ENCODE peak calls at places on chromosomes 1 and 21, in six cellular contexts. Q is OCI-LY7, P is GM23248, A is HCT116, S is neural progenitor cell, F is hepatocyte. U is an unnamed sample.
A peak's percentile ranks its signal among the peaks of the same experiment; 100 is the strongest.

GRCh38 chr1:204709021-204709420 is 23.5 kb upstream of the LRRN2 start:
- DNase-seq in P (no peak), A (no peak), Q (no peak), S (no peak), F (no peak), U (no peak)

GRCh38 chr1:88802404-88802803 is 89.0 kb downstream of the GTF2B start:
- DNase-seq in S (no peak), F (no peak), Q (no peak), A (no peak), P (no peak), U (no peak)

GRCh38 chr1:30618335-30618747 is 105.0 kb downstream of the MATN1 start:
- DNase-seq in Q (no peak), P (peak; percentile 56), S (no peak), F (peak; percentile 19), A (peak; percentile 86), U (peak; percentile 31)

GRCh38 chr1:59375321-59376220 is 78.7 kb downstream of the FGGY start:
- DNase-seq in Q (no peak), F (peak; percentile 61), P (peak; percentile 99), A (no peak), S (no peak), U (peak; percentile 95)

GRCh38 chr1:228860911-228861829 is 125.9 kb downstream of the RHOU start:
- DNase-seq in S (no peak), P (peak; percentile 92), F (peak; percentile 88), Q (no peak), A (peak; percentile 90), U (peak; percentile 92)

GRCh38 chr1:178088651-178089050 is 5.3 kb upstream of the RASAL2 start:
- DNase-seq in P (no peak), A (no peak), Q (no peak), S (no peak), F (no peak), U (no peak)

GRCh38 chr1:174023438-174023837 is 1.3 kb upstream of the RC3H1 start:
- DNase-seq in P (peak; percentile 33), Q (peak; percentile 8), S (peak; percentile 80), A (peak; percentile 50), F (peak; percentile 69), U (peak; percentile 59)

GRCh38 chr1:6183520-6183989 is 3.4 kb upstream of the CHD5 start:
- DNase-seq in Q (peak; percentile 15), A (no peak), S (no peak), F (no peak), P (peak; percentile 54), U (peak; percentile 74)

GRCh38 chr1:206939841-206940587 is 6.3 kb downstream of the PIGR start:
- DNase-seq in S (no peak), Q (no peak), A (no peak), F (no peak), P (no peak), U (no peak)

GRCh38 chr1:21956720-21957552 is 19.8 kb upstream of the HSPG2 start:
- DNase-seq in Q (peak; percentile 5), S (no peak), A (no peak), P (peak; percentile 60), F (peak; percentile 74), U (peak; percentile 88)

GRCh38 chr1:198893763-198894444 is 255.1 kb downstream of the PTPRC start:
- DNase-seq in S (no peak), F (no peak), P (no peak), A (no peak), Q (no peak), U (no peak)

GRCh38 chr1:201516511-201517127 is 9.7 kb upstream of the CSRP1 start:
- DNase-seq in F (no peak), Q (no peak), S (no peak), A (no peak), P (no peak), U (no peak)

GRCh38 chr1:44512313-44512885 is 107.3 kb downstream of the RNF220 start:
- DNase-seq in A (no peak), S (no peak), Q (no peak), F (no peak), P (no peak), U (no peak)

GRCh38 chr1:193567937-193568336 is 381.5 kb upstream of the B3GALT2 start:
- DNase-seq in S (no peak), F (no peak), A (no peak), Q (no peak), P (no peak), U (no peak)

GRCh38 chr1:170707116-170707515 is 43.2 kb downstream of the PRRX1 start:
- DNase-seq in S (no peak), Q (no peak), P (no peak), A (no peak), F (no peak), U (no peak)

GRCh38 chr1:20343149-20343936 is 52.7 kb downstream of the VWA5B1 start:
- DNase-seq in P (no peak), A (no peak), Q (peak; percentile 95), S (peak; percentile 89), F (peak; percentile 69), U (no peak)

DNA sequence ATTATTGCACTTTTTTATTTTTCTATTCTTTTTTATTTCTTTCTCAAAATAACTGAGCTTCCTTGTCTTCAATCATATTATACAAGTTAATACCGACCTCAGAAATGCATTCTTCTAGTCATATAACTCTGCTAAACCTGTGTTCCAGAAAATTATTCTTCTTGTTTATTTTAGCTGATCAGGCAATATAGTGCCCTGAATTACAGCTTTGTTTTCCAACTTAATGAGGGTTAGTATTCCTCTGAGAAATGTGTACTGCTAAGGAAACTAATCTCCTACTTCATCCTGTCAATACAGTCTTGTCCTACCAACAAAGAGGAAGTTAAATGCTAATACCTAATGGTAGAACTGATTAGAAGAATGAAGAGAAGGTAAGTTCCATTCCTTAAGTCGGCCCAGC is 13.0 kb downstream of the BRINP3 start:
- DNase-seq in Q (no peak), P (no peak), F (no peak), S (no peak), A (no peak), U (no peak)
- TF ChIP-seq EZH2phosphoT487 in Q (no peak), P (no peak), F (no peak), S (no peak), A (no peak), U (no peak)

DNA sequence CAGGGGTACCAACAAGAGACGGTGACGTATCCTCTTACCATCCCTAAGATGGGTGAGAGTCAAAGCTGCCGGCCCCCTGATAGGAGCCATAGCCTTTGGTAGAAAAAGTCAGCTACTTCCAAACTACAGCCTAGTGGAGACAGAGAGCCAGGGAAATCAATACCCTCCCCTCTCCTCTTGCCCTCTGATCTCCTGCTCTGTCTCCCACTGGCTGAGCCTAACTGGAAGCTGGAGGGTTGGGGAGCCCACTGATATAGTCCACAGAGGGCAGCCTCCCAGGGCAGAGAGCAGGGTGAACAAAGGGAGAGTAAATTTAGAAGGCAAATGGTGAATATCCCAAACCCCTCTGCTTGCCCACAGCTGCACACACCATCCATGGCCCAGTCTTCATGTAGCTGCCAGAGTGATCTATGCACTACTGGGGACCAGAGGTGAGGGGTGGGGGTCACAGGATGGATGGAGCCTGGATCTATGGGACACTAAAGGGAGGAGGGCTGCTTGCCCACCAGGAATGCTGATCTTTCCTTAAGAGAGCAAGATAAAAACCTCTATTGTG is 80.0 kb downstream of the DHRS3 start:
- DNase-seq in F (no peak), A (no peak), Q (no peak), S (no peak), P (no peak), U (no peak)
- TF ChIP-seq EZH2phosphoT487 in F (no peak), A (no peak), Q (no peak), S (no peak), P (no peak), U (no peak)

GRCh38 chr1:234605493-234605982 is 4.4 kb downstream of the IRF2BP2 start:
- DNase-seq in S (no peak), P (no peak), F (no peak), A (no peak), Q (no peak), U (no peak)

GRCh38 chr1:234607091-234608025 is 2.6 kb downstream of the IRF2BP2 start:
- DNase-seq in Q (no peak), P (peak; percentile 64), S (peak; percentile 86), F (no peak), A (no peak), U (peak; percentile 25)

GRCh38 chr1:234606731-234607090 is 3.3 kb downstream of the IRF2BP2 start:
- DNase-seq in A (no peak), F (no peak), P (no peak), Q (no peak), S (no peak), U (no peak)

GRCh38 chr1:234604726-234605492 is 5.1 kb downstream of the IRF2BP2 start:
- DNase-seq in Q (no peak), S (no peak), A (no peak), P (peak; percentile 78), F (no peak), U (peak; percentile 30)

DNA sequence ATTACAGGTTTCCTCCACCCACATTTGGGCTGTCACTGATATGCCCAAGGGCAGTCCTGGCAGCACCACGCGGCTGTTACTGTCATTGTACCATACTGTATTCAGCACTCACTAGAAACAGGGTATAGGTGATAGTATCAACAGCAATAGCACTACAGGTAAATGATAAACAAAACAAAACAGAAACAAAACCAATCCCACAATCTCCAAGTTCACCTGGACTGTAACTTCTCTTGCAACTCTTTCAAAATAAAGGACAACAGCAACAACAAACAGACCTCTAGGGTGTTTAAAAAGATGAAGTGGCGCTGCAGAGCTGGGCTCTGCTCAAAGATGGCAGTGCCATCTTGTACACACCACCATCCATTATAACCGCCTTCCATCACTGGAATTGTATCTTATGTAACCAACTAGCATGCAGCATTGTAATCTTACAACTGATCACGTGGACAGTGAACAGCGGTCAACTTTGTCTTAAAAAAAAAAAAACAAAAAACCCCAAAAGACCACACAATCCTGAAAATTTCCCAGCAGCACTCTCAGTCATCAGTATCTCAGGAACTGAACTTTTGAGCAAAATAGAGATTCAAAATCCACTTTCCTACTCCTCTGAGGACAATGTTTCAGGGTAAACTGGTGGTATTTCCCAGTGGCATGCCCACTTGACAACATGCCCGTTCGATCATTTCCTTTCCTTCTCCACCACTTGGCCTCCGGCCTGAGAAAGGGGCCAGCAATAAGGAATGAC is 3.8 kb downstream of the IRF2BP2 start:
- DNase-seq in Q (peak; percentile 30), S (no peak), A (no peak), F (peak; percentile 43), P (peak; percentile 70), U (peak; percentile 44)
- TF ChIP-seq EZH2phosphoT487 in Q (no peak), S (no peak), A (no peak), F (no peak), P (no peak), U (no peak)

GRCh38 chr21:46660505-46660904 is 25.0 kb downstream of the PRMT2 start:
- DNase-seq in A (no peak), Q (no peak), P (no peak), S (no peak), F (no peak), U (no peak)

GRCh38 chr21:46650476-46651098 is 15.1 kb downstream of the PRMT2 start:
- DNase-seq in A (no peak), F (no peak), S (no peak), P (no peak), Q (no peak), U (no peak)

GRCh38 chr21:46656820-46657219 is 21.3 kb downstream of the PRMT2 start:
- DNase-seq in F (no peak), P (no peak), A (no peak), S (no peak), Q (no peak), U (no peak)

GRCh38 chr21:46651121-46651520 is 15.6 kb downstream of the PRMT2 start:
- DNase-seq in Q (no peak), P (no peak), F (no peak), S (no peak), A (no peak), U (no peak)

DNA sequence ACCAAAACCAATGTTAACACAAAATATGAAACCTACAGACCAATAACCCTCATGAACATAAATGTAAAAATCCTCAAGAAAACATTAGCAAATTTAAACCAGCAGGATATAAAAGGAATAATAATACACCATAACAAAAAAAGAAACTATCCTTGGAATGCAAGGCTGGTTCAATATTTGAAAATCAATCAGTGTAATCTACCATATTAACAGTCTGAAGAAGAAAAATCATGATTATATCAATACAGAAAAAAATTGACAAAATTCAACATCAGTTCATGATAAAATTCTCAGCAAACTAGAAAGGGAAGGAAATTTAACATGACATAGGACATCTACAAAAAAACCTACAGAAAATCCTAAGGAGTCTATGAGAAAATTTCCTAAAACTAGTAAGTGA is 19.8 kb downstream of the PRMT2 start:
- DNase-seq in Q (no peak), A (no peak), P (no peak), F (no peak), S (no peak), U (no peak)
- TF ChIP-seq EZH2phosphoT487 in Q (no peak), A (no peak), P (no peak), F (no peak), S (no peak), U (no peak)